ENCODE peak calls at places on chromosomes 6 and 20, in six cellular contexts. Y is MM.1S, D is PC-3, Z is GM23338, M is neural progenitor cell, F is GM23248. Q is an unnamed sample.

GRCh38 chr6:68760941-68761676 is 126.0 kb downstream of the ADGRB3 start:
- DNase-seq in F (no peak), Z (no peak), D (no peak), M (no peak), Y (no peak), Q (no peak)

GRCh38 chr20:48098866-48099265 is 313.6 kb upstream of the SULF2 start:
- DNase-seq in Y (no peak), Z (no peak), D (peak), M (no peak), F (no peak), Q (no peak)

GRCh38 chr6:35061102-35061615 is 80.0 kb downstream of the TCP11 start:
- DNase-seq in Z (no peak), M (no peak), Y (no peak), D (no peak), F (peak), Q (no peak)

GRCh38 chr20:11332376-11332775 is 585.3 kb upstream of the BTBD3 start:
- DNase-seq in Y (no peak), F (peak), D (no peak), Z (no peak), M (no peak), Q (no peak)

GRCh38 chr6:45808917-45809316 is 206.7 kb downstream of the CLIC5 start:
- DNase-seq in Z (no peak), D (no peak), F (no peak), M (no peak), Y (peak), Q (no peak)

GRCh38 chr20:47576516-47577033 is 74.9 kb downstream of the NCOA3 start:
- DNase-seq in M (peak), D (peak), Z (peak), Y (peak), F (peak), Q (peak)

GRCh38 chr6:84667252-84668213 is 96.9 kb downstream of the TBX18 start:
- DNase-seq in D (no peak), Z (no peak), F (no peak), M (no peak), Y (no peak), Q (no peak)

GRCh38 chr20:38674178-38675133 is 49.8 kb upstream of the SLC32A1 start:
- DNase-seq in Y (no peak), D (no peak), M (peak), Z (peak), F (peak), Q (peak)

GRCh38 chr20:63454729-63455567 is 17.5 kb downstream of the KCNQ2 start:
- DNase-seq in M (no peak), Z (no peak), Y (no peak), D (no peak), F (no peak), Q (no peak)

GRCh38 chr20:32993484-32994050 is 10.7 kb downstream of the SUN5 start:
- DNase-seq in M (no peak), D (no peak), Z (no peak), F (no peak), Y (no peak), Q (no peak)

GRCh38 chr20:4043801-4044200 is 28.4 kb upstream of the RNF24 start:
- DNase-seq in M (no peak), D (peak), Y (no peak), Z (no peak), F (no peak), Q (no peak)

GRCh38 chr6:43089874-43090556 is 13.9 kb downstream of the PTK7 start:
- DNase-seq in Y (no peak), F (peak), M (peak), Z (peak), D (no peak), Q (peak)

GRCh38 chr20:2755451-2756055 is 44.9 kb downstream of the CPXM1 start:
- DNase-seq in D (no peak), Y (no peak), F (no peak), Z (no peak), M (no peak), Q (no peak)

GRCh38 chr6:35400901-35401311 is 51.2 kb upstream of the FANCE start:
- DNase-seq in F (peak), Z (no peak), M (no peak), D (peak), Y (no peak), Q (peak)

GRCh38 chr6:6686748-6687601 is 98.5 kb downstream of the LY86 start:
- DNase-seq in Z (peak), D (peak), M (peak), F (peak), Y (peak), Q (peak)

GRCh38 chr20:44409132-44409600 is 53.7 kb downstream of the HNF4A start:
- DNase-seq in Y (no peak), F (peak), Z (no peak), D (peak), M (no peak), Q (no peak)

GRCh38 chr20:6660441-6660840 is 107.0 kb upstream of the BMP2 start:
- DNase-seq in F (no peak), Y (no peak), M (no peak), D (peak), Z (no peak), Q (peak)

GRCh38 chr6:61711849-61712248 is 574.2 kb downstream of the KHDRBS2 start:
- DNase-seq in D (peak), M (peak), F (no peak), Y (peak), Z (peak), Q (peak)

GRCh38 chr6:155782739-155783459 is 327.3 kb upstream of the NOX3 start:
- DNase-seq in Z (no peak), M (no peak), Y (no peak), D (peak), F (peak), Q (no peak)

GRCh38 chr6:79250559-79250958 is 16.1 kb upstream of the HMGN3 start:
- DNase-seq in Z (no peak), F (no peak), D (no peak), Y (no peak), M (no peak), Q (no peak)

GRCh38 chr6:79249136-79249535 is 14.7 kb upstream of the HMGN3 start:
- DNase-seq in F (no peak), Z (no peak), D (no peak), M (no peak), Y (peak), Q (no peak)

GRCh38 chr6:79246891-79247290 is 12.4 kb upstream of the HMGN3 start:
- DNase-seq in Y (peak), M (no peak), F (no peak), D (no peak), Z (no peak), Q (no peak)

GRCh38 chr6:79250107-79250514 is 15.6 kb upstream of the HMGN3 start:
- DNase-seq in D (no peak), Z (peak), Y (peak), F (no peak), M (peak), Q (no peak)
- H2AFZ ChIP-seq in D (no peak), Z (peak), Y (peak), F (no peak), M (no peak), Q (no peak)

GRCh38 chr6:10791673-10792072 is 44.1 kb downstream of the TMEM14B start:
- DNase-seq in Z (no peak), Y (no peak), M (no peak), F (no peak), D (no peak), Q (no peak)
- TF ChIP-seq EZH2phosphoT487 in Z (no peak), Y (no peak), M (no peak), F (no peak), D (no peak), Q (no peak)

DNA sequence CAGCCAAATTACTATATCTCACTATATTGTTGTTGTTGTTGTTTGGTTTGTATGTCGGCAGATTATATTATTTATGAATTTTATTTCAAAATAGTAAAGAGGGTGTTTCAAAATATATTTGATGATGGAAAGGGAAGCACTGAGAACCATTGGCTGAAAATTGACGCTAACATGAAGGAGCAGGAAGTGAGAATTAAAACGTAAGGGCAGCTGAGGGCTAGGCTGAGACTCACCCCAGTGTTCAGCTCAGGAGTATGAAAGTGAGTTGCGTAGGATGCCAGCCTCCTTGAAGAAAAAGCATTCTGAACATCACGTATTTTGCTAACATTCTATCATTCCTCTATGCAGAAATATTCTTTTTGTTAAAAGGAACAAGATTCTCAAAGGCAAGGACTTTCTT is 10.7 kb upstream of the IPCEF1 start:
- DNase-seq in Y (no peak), M (no peak), D (no peak), Z (no peak), F (no peak), Q (no peak)
- H2AFZ ChIP-seq in Y (no peak), M (no peak), D (no peak), Z (no peak), F (no peak), Q (no peak)

GRCh38 chr6:7899046-7899888 is 11.3 kb downstream of the TXNDC5 start:
- DNase-seq in D (peak), F (no peak), Z (peak), M (peak), Y (peak), Q (peak)
- TF ChIP-seq EZH2phosphoT487 in D (no peak), F (no peak), Z (no peak), M (no peak), Y (no peak), Q (peak)

DNA sequence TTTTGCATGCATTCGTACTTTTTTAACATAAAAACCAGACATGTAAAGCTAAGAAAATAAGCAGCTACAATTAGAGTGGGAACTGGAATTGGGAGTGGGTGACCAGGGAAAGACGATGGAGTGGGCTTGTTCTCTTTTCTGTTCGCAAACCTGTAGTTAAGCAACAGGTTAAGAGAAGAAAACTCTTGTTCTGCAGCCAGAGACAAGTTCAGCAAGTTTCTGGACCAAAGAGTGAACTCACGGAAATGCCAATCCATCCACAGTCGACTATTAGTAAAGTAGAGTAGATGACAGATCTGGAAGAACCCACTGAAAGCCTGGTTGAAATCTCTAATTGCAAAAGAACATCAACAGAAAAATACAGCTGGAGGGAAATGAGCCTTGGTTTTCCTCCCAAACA is 197.8 kb downstream of the TFAP2A start:
- DNase-seq in F (no peak), D (no peak), M (no peak), Z (no peak), Y (no peak), Q (no peak)
- H2AFZ ChIP-seq in F (no peak), D (no peak), M (peak), Z (peak), Y (no peak), Q (no peak)

GRCh38 chr6:20341564-20341963 is 60.1 kb upstream of the E2F3 start:
- DNase-seq in Z (no peak), F (no peak), D (no peak), Y (no peak), M (no peak), Q (no peak)
- TF ChIP-seq EZH2phosphoT487 in Z (no peak), F (no peak), D (no peak), Y (no peak), M (no peak), Q (no peak)

DNA sequence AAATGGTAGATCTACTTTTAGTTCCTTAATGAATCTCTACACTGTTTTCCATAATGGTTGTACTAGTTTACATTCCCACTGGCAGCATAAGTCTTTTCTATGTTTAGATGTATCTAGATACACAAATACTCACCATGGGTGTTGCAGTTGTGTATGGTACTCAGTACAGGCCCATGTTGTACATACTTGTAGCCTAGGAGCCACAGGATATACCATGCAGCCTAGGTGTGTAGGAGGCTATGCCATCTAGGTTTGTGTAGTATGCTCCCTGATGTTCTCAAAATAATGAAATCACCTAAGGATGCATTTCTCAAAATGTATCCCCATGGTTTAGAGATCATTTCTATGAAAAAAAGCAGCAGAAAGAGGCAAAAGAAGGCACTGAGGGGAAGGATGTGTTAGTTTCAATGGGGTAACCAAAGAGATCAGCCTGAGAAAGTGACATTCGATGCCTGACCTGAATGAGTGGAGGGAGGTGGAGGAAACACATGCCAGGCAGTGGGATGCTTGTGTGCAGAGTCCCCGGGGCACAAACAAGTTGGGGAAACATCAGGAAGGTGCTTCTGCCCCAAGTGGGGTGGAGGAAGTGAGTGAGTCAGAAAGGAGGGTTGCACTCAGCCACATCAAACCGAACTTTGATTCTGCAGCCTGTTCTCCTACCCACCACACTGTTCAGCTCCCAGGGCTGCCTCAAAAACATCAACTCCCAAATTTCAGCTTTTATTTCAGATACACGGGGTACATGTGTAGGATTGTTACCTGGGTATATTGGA is 191.2 kb downstream of the ZNF217 start:
- DNase-seq in F (no peak), Y (no peak), D (no peak), Z (no peak), M (no peak), Q (no peak)
- H2AFZ ChIP-seq in F (no peak), Y (no peak), D (no peak), Z (no peak), M (no peak), Q (no peak)